ENCODE peak calls at places on chromosome 21, in four cellular contexts. One of them, this sample, is unnamed.

GRCh38 chr21:41068411-41069304 is 99.3 kb upstream of the BACE2 start:
- DNase-seq in thoracic aorta: peak; percentile 43
- DNase-seq in AG10803: peak; percentile 58
- DNase-seq in HFF-Myc: peak; percentile 6
- DNase-seq in this sample: peak; percentile 59

GRCh38 chr21:39843916-39844315 is 23.3 kb upstream of the PCP4 start:
- DNase-seq in thoracic aorta: no peak
- DNase-seq in HFF-Myc: no peak
- DNase-seq in AG10803: no peak
- DNase-seq in this sample: no peak

GRCh38 chr21:17612023-17612564 is 607 bp downstream of the BTG3 start:
- DNase-seq in thoracic aorta: no peak
- DNase-seq in AG10803: peak; percentile 34
- DNase-seq in HFF-Myc: no peak
- DNase-seq in this sample: peak; percentile 60

GRCh38 chr21:45030637-45031218 is 43.7 kb upstream of the ADARB1 start:
- DNase-seq in HFF-Myc: no peak
- DNase-seq in AG10803: peak; percentile 59
- DNase-seq in thoracic aorta: no peak
- DNase-seq in this sample: no peak

GRCh38 chr21:45341779-45342178 is 54.1 kb upstream of the POFUT2 start:
- DNase-seq in AG10803: no peak
- DNase-seq in thoracic aorta: no peak
- DNase-seq in HFF-Myc: no peak
- DNase-seq in this sample: peak; percentile 59

GRCh38 chr21:38914071-38914491 is 108.4 kb downstream of the ETS2 start:
- DNase-seq in thoracic aorta: no peak
- DNase-seq in HFF-Myc: no peak
- DNase-seq in AG10803: no peak
- DNase-seq in this sample: no peak

GRCh38 chr21:25573409-25574206 is 33.7 kb downstream of the MRPL39 start:
- DNase-seq in thoracic aorta: no peak
- DNase-seq in AG10803: peak; percentile 75
- DNase-seq in HFF-Myc: peak; percentile 92
- DNase-seq in this sample: peak; percentile 81

GRCh38 chr21:30329203-30329868 is 8.2 kb downstream of the KRTAP27-1 start:
- DNase-seq in thoracic aorta: no peak
- DNase-seq in HFF-Myc: no peak
- DNase-seq in AG10803: no peak
- DNase-seq in this sample: no peak

GRCh38 chr21:45054927-45055612 is 19.3 kb upstream of the ADARB1 start:
- DNase-seq in AG10803: no peak
- DNase-seq in HFF-Myc: no peak
- DNase-seq in thoracic aorta: no peak
- DNase-seq in this sample: no peak

GRCh38 chr21:31354604-31355443 is 10.8 kb upstream of the TIAM1 start:
- DNase-seq in AG10803: peak; percentile 49
- DNase-seq in thoracic aorta: no peak
- DNase-seq in HFF-Myc: peak; percentile 29
- DNase-seq in this sample: peak; percentile 78

GRCh38 chr21:25456672-25457071 is 150.6 kb downstream of the MRPL39 start:
- DNase-seq in HFF-Myc: no peak
- DNase-seq in AG10803: no peak
- DNase-seq in thoracic aorta: no peak
- DNase-seq in this sample: peak; percentile 5

GRCh38 chr21:32424674-32425073 is 12.2 kb downstream of the EVA1C start:
- DNase-seq in thoracic aorta: no peak
- DNase-seq in HFF-Myc: no peak
- DNase-seq in AG10803: no peak
- DNase-seq in this sample: no peak

GRCh38 chr21:31780944-31781343 is 49.0 kb upstream of the SCAF4 start:
- DNase-seq in thoracic aorta: no peak
- DNase-seq in AG10803: no peak
- DNase-seq in HFF-Myc: no peak
- DNase-seq in this sample: no peak

GRCh38 chr21:33069994-33070811 is at the start of gene OLIG1:
- DNase-seq in AG10803: peak; percentile 7
- DNase-seq in HFF-Myc: no peak
- DNase-seq in thoracic aorta: no peak
- DNase-seq in this sample: peak; percentile 11

GRCh38 chr21:45333583-45334121 is 46.0 kb upstream of the POFUT2 start:
- DNase-seq in AG10803: peak; percentile 49
- DNase-seq in HFF-Myc: no peak
- DNase-seq in thoracic aorta: no peak
- DNase-seq in this sample: no peak

GRCh38 chr21:46108827-46109226 is 10.9 kb downstream of the COL6A2 start:
- DNase-seq in AG10803: no peak
- DNase-seq in HFF-Myc: no peak
- DNase-seq in thoracic aorta: no peak
- DNase-seq in this sample: no peak

GRCh38 chr21:16838330-16838729 is 674.5 kb upstream of the CXADR start:
- DNase-seq in AG10803: no peak
- DNase-seq in HFF-Myc: no peak
- DNase-seq in thoracic aorta: no peak
- DNase-seq in this sample: peak; percentile 8

GRCh38 chr21:41149199-41149598 is 18.8 kb upstream of the BACE2 start:
- DNase-seq in HFF-Myc: no peak
- DNase-seq in AG10803: no peak
- DNase-seq in thoracic aorta: no peak
- DNase-seq in this sample: no peak

GRCh38 chr21:18142639-18143038 is 102.0 kb upstream of the CHODL start:
- DNase-seq in HFF-Myc: no peak
- DNase-seq in thoracic aorta: no peak
- DNase-seq in AG10803: no peak
- DNase-seq in this sample: no peak

GRCh38 chr21:45969921-45970673 is 11.5 kb upstream of the COL6A1 start:
- DNase-seq in HFF-Myc: no peak
- DNase-seq in AG10803: no peak
- DNase-seq in thoracic aorta: no peak
- DNase-seq in this sample: no peak

GRCh38 chr21:46083271-46084040 is 14.5 kb upstream of the COL6A2 start:
- DNase-seq in HFF-Myc: no peak
- DNase-seq in thoracic aorta: no peak
- DNase-seq in AG10803: peak; percentile 91
- DNase-seq in this sample: no peak

GRCh38 chr21:15870819-15871218 is 141.0 kb downstream of the USP25 start:
- DNase-seq in HFF-Myc: no peak
- DNase-seq in thoracic aorta: no peak
- DNase-seq in AG10803: no peak
- DNase-seq in this sample: no peak

GRCh38 chr21:29462475-29462874 is 163.8 kb downstream of the BACH1 start:
- DNase-seq in thoracic aorta: no peak
- DNase-seq in AG10803: no peak
- DNase-seq in HFF-Myc: no peak
- DNase-seq in this sample: no peak

DNA sequence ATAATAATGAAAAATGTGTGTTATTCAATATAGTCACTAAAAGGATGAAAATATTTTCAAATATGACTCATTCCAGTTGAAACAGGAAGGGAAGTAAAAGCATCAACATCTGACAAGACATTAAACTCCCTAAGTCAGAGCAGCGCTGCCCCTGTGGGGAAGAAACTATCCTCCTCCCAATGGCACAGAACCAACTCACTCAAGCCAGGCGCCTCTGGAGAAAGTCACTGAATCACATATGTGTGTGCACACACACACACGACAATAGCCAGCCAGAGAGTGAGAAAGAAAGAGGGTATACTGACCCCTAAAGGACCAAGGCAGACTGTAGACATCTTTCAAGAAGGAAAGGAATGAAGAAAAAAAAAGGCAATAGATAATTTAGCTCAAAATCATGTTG is 126.9 kb downstream of the SETD4 start:
- DNase-seq in AG10803: peak; percentile 95
- DNase-seq in thoracic aorta: peak; percentile 31
- DNase-seq in HFF-Myc: peak; percentile 90
- DNase-seq in this sample: peak; percentile 86
- TF ChIP-seq CTCF in AG10803: peak; percentile 62
- TF ChIP-seq CTCF in thoracic aorta: no peak
- TF ChIP-seq CTCF in HFF-Myc: peak; percentile 45
- TF ChIP-seq CTCF in this sample: peak; percentile 41

GRCh38 chr21:35138665-35139381 is 89.7 kb upstream of the RUNX1 start:
- DNase-seq in thoracic aorta: no peak
- DNase-seq in HFF-Myc: no peak
- DNase-seq in AG10803: peak; percentile 37
- DNase-seq in this sample: peak; percentile 85

GRCh38 chr21:35139382-35139715 is 90.2 kb upstream of the RUNX1 start:
- DNase-seq in HFF-Myc: no peak
- DNase-seq in AG10803: no peak
- DNase-seq in thoracic aorta: no peak
- DNase-seq in this sample: no peak

GRCh38 chr21:35136106-35136505 is 87.0 kb upstream of the RUNX1 start:
- DNase-seq in AG10803: peak; percentile 16
- DNase-seq in thoracic aorta: no peak
- DNase-seq in HFF-Myc: no peak
- DNase-seq in this sample: no peak

GRCh38 chr21:35134299-35134698 is 85.2 kb upstream of the RUNX1 start:
- DNase-seq in AG10803: no peak
- DNase-seq in thoracic aorta: no peak
- DNase-seq in HFF-Myc: no peak
- DNase-seq in this sample: no peak

DNA sequence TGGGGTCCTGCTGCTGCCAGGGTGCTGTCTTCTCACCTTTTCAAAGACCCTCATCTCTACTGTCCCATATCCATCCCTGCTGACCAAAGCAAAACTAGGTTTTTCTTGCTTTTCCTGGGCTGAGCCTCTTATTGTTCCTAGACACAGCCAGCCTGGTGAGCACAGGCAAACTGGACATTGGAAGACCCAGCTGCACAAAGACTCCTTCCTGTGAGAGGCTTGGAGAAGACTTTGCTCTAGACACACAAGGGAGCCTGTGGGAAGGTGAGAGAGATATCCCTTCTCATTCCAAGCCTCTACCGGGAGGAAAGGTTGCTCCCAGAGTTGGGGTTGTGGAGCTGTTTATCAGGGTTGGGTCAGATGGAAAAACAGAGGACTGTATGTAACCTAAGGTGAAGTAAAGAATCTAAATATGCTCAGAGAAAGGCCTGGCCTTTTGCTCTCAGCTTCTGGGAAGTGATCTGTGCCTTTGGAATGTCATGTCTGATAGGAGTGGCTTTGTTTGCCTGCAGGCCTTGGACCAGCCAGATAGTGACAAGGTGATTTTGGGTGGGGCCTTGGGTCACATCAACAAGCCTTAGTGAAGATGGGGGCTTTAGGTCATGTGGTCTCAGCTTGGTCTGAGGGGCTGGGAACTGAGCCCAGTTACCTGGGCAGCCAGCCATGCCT is 87.6 kb upstream of the RUNX1 start:
- DNase-seq in HFF-Myc: no peak
- DNase-seq in AG10803: peak; percentile 65
- DNase-seq in thoracic aorta: no peak
- DNase-seq in this sample: peak; percentile 45
- H3K4me3 ChIP-seq in HFF-Myc: no peak overlapping the region
- H3K4me3 ChIP-seq in AG10803: no peak overlapping the region
- H3K4me3 ChIP-seq in thoracic aorta: no peak overlapping the region
- H3K4me3 ChIP-seq in this sample: no peak overlapping the region

GRCh38 chr21:14306143-14306907 is 76.6 kb downstream of the HSPA13 start:
- DNase-seq in thoracic aorta: no peak
- DNase-seq in HFF-Myc: no peak
- DNase-seq in AG10803: peak; percentile 13
- DNase-seq in this sample: peak; percentile 37
- TF ChIP-seq CTCF in thoracic aorta: peak; percentile 15
- TF ChIP-seq CTCF in HFF-Myc: no peak
- TF ChIP-seq CTCF in AG10803: peak; percentile 28
- TF ChIP-seq CTCF in this sample: peak; percentile 23

GRCh38 chr21:37370152-37371040 is 3.8 kb downstream of the DYRK1A start:
- DNase-seq in thoracic aorta: no peak
- DNase-seq in AG10803: peak; percentile 32
- DNase-seq in HFF-Myc: peak; percentile 41
- DNase-seq in this sample: peak; percentile 79
- H3K4me3 ChIP-seq in thoracic aorta: peak overlapping the region; percentile 96
- H3K4me3 ChIP-seq in AG10803: peak overlapping the region; percentile 28
- H3K4me3 ChIP-seq in HFF-Myc: peak overlapping the region; percentile 70
- H3K4me3 ChIP-seq in this sample: peak overlapping the region; percentile 91

GRCh38 chr21:44012474-44013379 is 618 bp downstream of the TRAPPC10 start:
- DNase-seq in thoracic aorta: no peak
- DNase-seq in AG10803: peak; percentile 11
- DNase-seq in HFF-Myc: no peak
- DNase-seq in this sample: peak; percentile 33
- TF ChIP-seq CTCF in thoracic aorta: no peak
- TF ChIP-seq CTCF in AG10803: no peak
- TF ChIP-seq CTCF in HFF-Myc: no peak
- TF ChIP-seq CTCF in this sample: no peak

GRCh38 chr21:27813750-27814149 is 846.9 kb upstream of the ADAMTS5 start:
- DNase-seq in AG10803: no peak
- DNase-seq in HFF-Myc: no peak
- DNase-seq in thoracic aorta: no peak
- DNase-seq in this sample: no peak
- H3K4me3 ChIP-seq in AG10803: no peak overlapping the region
- H3K4me3 ChIP-seq in HFF-Myc: no peak overlapping the region
- H3K4me3 ChIP-seq in thoracic aorta: no peak overlapping the region
- H3K4me3 ChIP-seq in this sample: no peak overlapping the region

DNA sequence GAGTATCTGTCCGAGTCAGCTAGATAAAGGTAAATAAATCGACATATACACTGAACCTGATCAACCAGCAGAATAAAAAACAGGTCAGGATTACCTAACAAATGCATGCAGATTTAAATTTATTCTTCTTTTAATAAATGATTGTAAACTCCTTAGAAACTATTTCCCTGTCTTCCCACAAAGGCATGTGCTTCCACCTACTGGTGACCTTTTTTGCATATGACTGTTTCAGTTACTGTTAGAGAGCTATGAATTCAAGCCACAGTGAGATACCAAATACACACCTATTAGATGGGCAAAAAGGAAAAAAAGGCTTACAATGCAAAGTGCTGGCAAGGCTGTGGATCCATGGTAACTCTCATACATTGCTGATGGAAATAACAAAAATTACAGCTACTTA is 957.4 kb upstream of the NCAM2 start:
- DNase-seq in HFF-Myc: no peak
- DNase-seq in thoracic aorta: no peak
- DNase-seq in AG10803: no peak
- DNase-seq in this sample: no peak
- TF ChIP-seq CTCF in HFF-Myc: no peak
- TF ChIP-seq CTCF in thoracic aorta: no peak
- TF ChIP-seq CTCF in AG10803: no peak
- TF ChIP-seq CTCF in this sample: no peak

DNA sequence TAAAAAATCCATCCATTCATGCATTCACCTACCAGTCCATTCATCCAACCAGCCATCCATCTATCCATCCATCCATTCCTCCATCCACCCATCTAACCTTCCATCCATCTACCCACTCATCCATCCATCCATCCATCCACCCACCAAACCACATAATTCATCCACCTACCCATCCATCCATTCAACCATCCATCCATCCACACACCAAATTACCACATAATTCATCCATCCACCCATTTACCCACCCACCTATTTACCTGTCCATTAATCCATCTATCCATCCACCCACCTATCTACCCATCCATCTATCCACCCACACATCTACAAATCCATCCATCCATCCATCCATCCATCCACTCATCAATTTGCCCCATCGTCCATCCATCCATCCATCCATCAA is 71.4 kb downstream of the CLIC6 start:
- DNase-seq in thoracic aorta: no peak
- DNase-seq in AG10803: no peak
- DNase-seq in HFF-Myc: no peak
- DNase-seq in this sample: no peak
- H3K4me3 ChIP-seq in thoracic aorta: no peak overlapping the region
- H3K4me3 ChIP-seq in AG10803: no peak overlapping the region
- H3K4me3 ChIP-seq in HFF-Myc: no peak overlapping the region
- H3K4me3 ChIP-seq in this sample: no peak overlapping the region

GRCh38 chr21:42633858-42634257 is 19.6 kb upstream of the PDE9A start:
- DNase-seq in thoracic aorta: no peak
- DNase-seq in AG10803: no peak
- DNase-seq in HFF-Myc: no peak
- DNase-seq in this sample: no peak
- TF ChIP-seq CTCF in thoracic aorta: no peak
- TF ChIP-seq CTCF in AG10803: no peak
- TF ChIP-seq CTCF in HFF-Myc: no peak
- TF ChIP-seq CTCF in this sample: no peak